ENCODE peak calls at places on chromosomes 12 and 14, in nine cellular contexts. Q, V, G, A, B, H, N, C and F are unnamed samples. For H3K4me1, the result is how much of the 10 kb centered on the place peaks cover.

GRCh38 chr12:120194534-120195395 is at the start of gene GCN1:
- DNase-seq in Q (peak), V (peak), G (peak), A (peak), B (peak), H (peak), N (peak), C (peak), F (peak)

GRCh38 chr14:96156804-96157760 is 47.6 kb upstream of the BDKRB2 start:
- DNase-seq in Q (peak), V (no peak), G (no peak), A (no peak), B (no peak), H (peak), N (no peak), C (no peak), F (peak)

GRCh38 chr14:44962573-44963528 is 861 bp downstream of the TOGARAM1 start:
- DNase-seq in Q (no peak), V (no peak), G (no peak), A (no peak), B (peak), H (peak), N (peak), C (peak), F (peak)

GRCh38 chr12:103348935-103349334 is 146.8 kb downstream of the C12orf42 start:
- DNase-seq in Q (no peak), V (no peak), G (no peak), A (no peak), B (no peak), H (no peak), N (no peak), C (no peak), F (no peak)

GRCh38 chr12:124747426-124748161 is 116.1 kb downstream of the SCARB1 start:
- DNase-seq in Q (no peak), V (no peak), G (peak), A (no peak), B (no peak), H (no peak), N (no peak), C (no peak), F (no peak)

GRCh38 chr12:11756022-11756421 is 106.5 kb downstream of the ETV6 start:
- DNase-seq in Q (no peak), V (no peak), G (no peak), A (no peak), B (no peak), H (no peak), N (no peak), C (no peak), F (no peak)

GRCh38 chr14:64708148-64709004 is 4.2 kb downstream of the PLEKHG3 start:
- DNase-seq in Q (no peak), V (no peak), G (no peak), A (no peak), B (no peak), H (no peak), N (peak), C (no peak), F (no peak)

GRCh38 chr12:64080319-64081008 is 141.6 kb downstream of the KICS2 start:
- DNase-seq in Q (no peak), V (peak), G (no peak), A (no peak), B (no peak), H (peak), N (peak), C (no peak), F (no peak)

GRCh38 chr12:46874642-46875041 is 48.8 kb upstream of the SLC38A4 start:
- DNase-seq in Q (no peak), V (no peak), G (no peak), A (no peak), B (no peak), H (no peak), N (no peak), C (no peak), F (no peak)

GRCh38 chr12:9049520-9050133 is 60.3 kb downstream of the KLRG1 start:
- DNase-seq in Q (peak), V (peak), G (peak), A (no peak), B (peak), H (no peak), N (peak), C (no peak), F (no peak)

GRCh38 chr12:94092516-94093241 is 55.7 kb upstream of the PLXNC1 start:
- DNase-seq in Q (no peak), V (no peak), G (no peak), A (no peak), B (no peak), H (no peak), N (no peak), C (peak), F (no peak)

GRCh38 chr14:64292197-64292596 is 2.0 kb downstream of the ESR2 start:
- DNase-seq in Q (no peak), V (no peak), G (no peak), A (no peak), B (no peak), H (no peak), N (no peak), C (no peak), F (no peak)

GRCh38 chr12:12333407-12333831 is 16.6 kb downstream of the MANSC1 start:
- DNase-seq in Q (no peak), V (no peak), G (no peak), A (no peak), B (no peak), H (peak), N (no peak), C (no peak), F (no peak)

GRCh38 chr12:56236091-56236490 is 6.2 kb downstream of the SLC39A5 start:
- DNase-seq in Q (no peak), V (no peak), G (no peak), A (no peak), B (no peak), H (no peak), N (no peak), C (no peak), F (no peak)

GRCh38 chr12:1791104-1791927 is 29.0 kb upstream of the LRTM2 start:
- DNase-seq in Q (peak), V (peak), G (peak), A (no peak), B (peak), H (peak), N (peak), C (no peak), F (peak)

GRCh38 chr12:1429980-1430379 is 164.4 kb downstream of the FBXL14 start:
- DNase-seq in Q (no peak), V (no peak), G (no peak), A (no peak), B (no peak), H (no peak), N (no peak), C (no peak), F (no peak)

GRCh38 chr12:54279632-54280400 is at the start of gene CBX5:
- DNase-seq in Q (peak), V (peak), G (peak), A (peak), B (peak), H (peak), N (peak), C (peak), F (peak)

GRCh38 chr14:103625361-103626095 is 3.5 kb upstream of the KLC1 start:
- DNase-seq in Q (no peak), V (no peak), G (no peak), A (no peak), B (no peak), H (no peak), N (no peak), C (no peak), F (no peak)

GRCh38 chr14:56294125-56294524 is 175.9 kb downstream of the PELI2 start:
- DNase-seq in Q (no peak), V (no peak), G (no peak), A (no peak), B (no peak), H (no peak), N (peak), C (no peak), F (no peak)

GRCh38 chr12:69321356-69321755 is 26.8 kb upstream of the LYZ start:
- DNase-seq in Q (no peak), V (no peak), G (no peak), A (no peak), B (no peak), H (no peak), N (no peak), C (no peak), F (no peak)

GRCh38 chr12:104865080-104865479 is 93.0 kb downstream of the SLC41A2 start:
- DNase-seq in Q (no peak), V (no peak), G (no peak), A (no peak), B (no peak), H (no peak), N (no peak), C (no peak), F (no peak)

GRCh38 chr12:57625261-57626032 is 7.6 kb downstream of the B4GALNT1 start:
- DNase-seq in Q (no peak), V (no peak), G (no peak), A (no peak), B (no peak), H (no peak), N (no peak), C (no peak), F (no peak)

GRCh38 chr12:5043589-5044419 is at the start of gene KCNA5:
- DNase-seq in Q (peak), V (no peak), G (no peak), A (peak), B (no peak), H (no peak), N (peak), C (no peak), F (no peak)

GRCh38 chr14:81562818-81563217 is 29.2 kb upstream of the SEL1L start:
- DNase-seq in Q (no peak), V (no peak), G (no peak), A (no peak), B (no peak), H (no peak), N (peak), C (no peak), F (no peak)

GRCh38 chr14:36583242-36584166 is 1.1 kb upstream of the NKX2-8 start:
- DNase-seq in Q (peak), V (no peak), G (no peak), A (no peak), B (no peak), H (no peak), N (peak), C (no peak), F (no peak)

GRCh38 chr12:113407931-113408585 is 4.4 kb upstream of the SDS start:
- DNase-seq in Q (no peak), V (no peak), G (no peak), A (no peak), B (peak), H (no peak), N (no peak), C (no peak), F (no peak)

GRCh38 chr14:91352696-91353692 is 64.6 kb downstream of the CCDC88C start:
- DNase-seq in Q (no peak), V (no peak), G (no peak), A (no peak), B (no peak), H (no peak), N (no peak), C (no peak), F (no peak)
- H3K4me1 ChIP-seq in Q (under half), V (under half), G (under half), A (under half), B (under half), H (half or more), N (under half), C (under half), F (under half)

GRCh38 chr12:92466391-92467305 is 236.1 kb upstream of the PLEKHG7 start:
- DNase-seq in Q (no peak), V (no peak), G (no peak), A (peak), B (no peak), H (no peak), N (peak), C (no peak), F (no peak)
- TF ChIP-seq POLR2AphosphoS5 in Q (no peak), V (no peak), G (no peak), A (no peak), B (no peak), H (no peak), N (no peak), C (no peak), F (no peak)

DNA sequence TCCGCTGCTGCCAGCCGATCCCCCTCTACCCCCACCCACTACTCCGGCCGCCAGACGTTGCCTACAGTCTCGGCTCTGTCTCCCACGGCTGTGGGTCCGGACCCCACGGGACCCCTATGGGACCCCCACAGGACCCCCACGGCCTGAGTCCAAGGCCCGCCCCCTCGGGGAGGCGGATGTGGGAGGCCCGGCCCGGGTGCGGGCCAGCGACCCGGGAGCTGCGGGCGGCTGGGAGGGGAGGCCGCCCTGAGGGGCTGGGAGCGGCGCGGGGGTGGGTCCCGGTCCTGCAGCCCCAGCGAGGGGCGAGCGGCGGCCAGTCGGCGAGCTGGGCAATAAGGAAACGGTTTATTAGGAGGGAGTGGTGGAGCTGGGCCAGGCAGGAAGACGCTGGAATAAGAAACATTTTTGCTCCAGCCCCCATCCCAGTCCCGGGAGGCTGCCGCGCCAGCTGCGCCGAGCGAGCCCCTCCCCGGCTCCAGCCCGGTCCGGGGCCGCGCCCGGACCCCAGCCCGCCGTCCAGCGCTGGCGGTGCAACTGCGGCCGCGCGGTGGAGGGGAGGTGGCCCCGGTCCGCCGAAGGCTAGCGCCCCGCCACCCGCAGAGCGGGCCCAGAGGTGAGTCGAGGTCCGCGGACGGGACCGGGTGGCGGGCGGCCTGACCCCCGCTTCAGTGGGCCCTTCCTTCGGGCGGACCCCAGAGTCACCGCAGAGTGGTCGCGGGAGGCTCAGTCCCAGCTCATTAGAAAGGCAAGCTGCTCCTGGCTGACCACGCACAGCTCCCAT is at the start of gene ACVRL1:
- DNase-seq in Q (no peak), V (no peak), G (no peak), A (no peak), B (no peak), H (no peak), N (peak), C (no peak), F (no peak)
- H3K4me3 ChIP-seq in Q (no peak), V (no peak), G (no peak), A (peak), B (no peak), H (peak), N (peak), C (peak), F (peak)

GRCh38 chr12:52310622-52311281 is 10.4 kb downstream of the KRT83 start:
- DNase-seq in Q (no peak), V (no peak), G (no peak), A (no peak), B (no peak), H (no peak), N (no peak), C (no peak), F (no peak)

GRCh38 chr12:52313926-52314325 is 7.3 kb downstream of the KRT83 start:
- DNase-seq in Q (no peak), V (no peak), G (no peak), A (no peak), B (no peak), H (no peak), N (no peak), C (no peak), F (no peak)

GRCh38 chr12:52311282-52311643 is 9.9 kb downstream of the KRT83 start:
- DNase-seq in Q (no peak), V (no peak), G (no peak), A (no peak), B (no peak), H (no peak), N (no peak), C (no peak), F (no peak)

GRCh38 chr12:52313461-52313860 is 7.7 kb downstream of the KRT83 start:
- DNase-seq in Q (no peak), V (no peak), G (no peak), A (no peak), B (no peak), H (no peak), N (no peak), C (no peak), F (no peak)

DNA sequence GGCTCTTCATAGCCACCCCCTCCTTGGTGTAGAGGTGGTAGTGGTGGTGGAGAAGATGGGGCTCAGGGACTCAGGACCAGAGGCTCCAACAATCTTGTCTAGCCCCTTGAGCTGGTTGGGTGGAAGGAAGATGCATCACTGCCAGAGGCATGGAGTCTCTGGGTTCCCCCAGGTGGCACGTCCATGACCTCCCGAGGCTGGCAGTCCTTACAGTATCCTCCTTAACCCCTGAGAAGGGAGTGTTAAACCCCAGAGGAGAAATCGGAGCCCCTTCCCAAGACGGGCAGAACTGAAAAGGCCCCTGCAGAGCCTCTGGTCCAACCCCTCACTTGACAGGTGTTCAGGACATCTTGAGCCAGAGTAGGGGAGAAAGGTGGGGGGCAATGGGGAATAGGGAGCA is 9.1 kb downstream of the KRT83 start:
- DNase-seq in Q (no peak), V (no peak), G (no peak), A (no peak), B (no peak), H (no peak), N (no peak), C (no peak), F (no peak)
- H3K4me1 ChIP-seq in Q (under half), V (under half), G (under half), A (under half), B (under half), H (under half), N (under half), C (under half), F (under half)

DNA sequence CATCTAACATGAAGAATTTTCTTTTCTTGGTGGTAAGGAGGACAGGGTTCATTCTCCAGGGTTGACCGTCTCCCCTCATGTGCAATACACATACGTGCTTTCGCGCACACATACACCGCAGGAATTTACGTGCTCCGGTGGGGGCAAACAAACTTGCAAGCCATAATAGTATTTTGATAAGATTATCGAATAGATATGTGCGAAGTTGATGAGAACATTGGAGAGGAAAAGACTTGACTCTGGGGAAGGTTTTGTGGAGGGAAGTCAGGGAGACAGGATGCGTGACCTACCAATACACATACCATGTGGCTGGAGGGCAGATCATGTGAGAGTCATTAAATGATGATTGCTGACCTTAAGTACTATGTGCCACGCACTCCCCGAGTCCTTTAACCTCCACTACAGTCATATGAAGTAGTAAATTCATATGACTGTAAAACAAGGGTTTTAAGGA is 876 bp downstream of the RAD51B start:
- DNase-seq in Q (peak), V (no peak), G (peak), A (no peak), B (peak), H (no peak), N (peak), C (no peak), F (no peak)
- TF ChIP-seq POLR2AphosphoS5 in Q (no peak), V (no peak), G (no peak), A (no peak), B (no peak), H (no peak), N (no peak), C (no peak), F (no peak)

DNA sequence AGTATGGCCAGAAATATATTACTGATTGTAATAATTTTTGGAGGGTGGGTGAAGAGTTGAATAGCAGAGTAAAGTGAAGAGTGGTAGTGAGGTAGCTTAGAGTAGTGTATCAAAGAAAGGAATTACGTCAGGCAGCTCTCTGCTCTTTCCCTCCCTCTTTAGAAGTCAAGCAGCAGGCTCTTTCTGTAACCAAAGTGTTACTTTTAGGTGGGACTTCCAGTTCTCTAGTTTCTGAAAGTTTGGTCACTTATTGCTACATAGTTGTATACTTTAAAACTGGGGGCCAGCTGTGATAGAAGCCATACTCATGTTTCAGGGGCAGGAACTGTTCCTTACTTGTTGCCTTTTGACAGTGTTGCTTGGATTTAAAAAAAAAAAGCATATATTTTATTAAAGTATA is 30.6 kb downstream of the ATF7IP start:
- DNase-seq in Q (no peak), V (no peak), G (no peak), A (no peak), B (no peak), H (no peak), N (no peak), C (no peak), F (no peak)
- H3K4me3 ChIP-seq in Q (no peak), V (no peak), G (no peak), A (no peak), B (no peak), H (no peak), N (no peak), C (no peak), F (no peak)